ENCODE peak calls at places on chromosomes 1 and 21, in nine cellular contexts. V is upper lobe of right lung, E is suprapubic skin, J is HL-60, I is uterus, Q is Caco-2, F is heart left ventricle, S is fibroblast of pulmonary artery, Y is mucosa of descending colon. M is an unnamed sample.

GRCh38 chr1:182149411-182149965 is 88.0 kb upstream of the ZNF648 start:
- DNase-seq in V (no peak), E (no peak), J (peak; percentile 96), I (peak; percentile 23), Q (no peak), F (peak; percentile 58), S (peak; percentile 67), Y (no peak), M (no peak)

GRCh38 chr1:228321895-228322294 is 84.7 kb downstream of the TRIM11 start:
- DNase-seq in V (no peak), E (no peak), J (no peak), I (no peak), Q (peak; percentile 27), F (peak; percentile 13), S (no peak), Y (peak; percentile 33), M (no peak)

GRCh38 chr1:219837274-219837993 is 90.9 kb downstream of the SLC30A10 start:
- DNase-seq in V (no peak), E (no peak), J (peak; percentile 26), I (no peak), Q (no peak), F (no peak), S (peak; percentile 69), Y (no peak), M (peak; percentile 51)

GRCh38 chr1:44786138-44786840 is 1.7 kb downstream of the BEST4 start:
- DNase-seq in V (peak; percentile 89), E (no peak), J (peak; percentile 69), I (peak; percentile 78), Q (no peak), F (peak; percentile 64), S (peak; percentile 59), Y (peak; percentile 83), M (no peak)

GRCh38 chr1:71817028-71817427 is 465.3 kb downstream of the NEGR1 start:
- DNase-seq in V (no peak), E (no peak), J (no peak), I (no peak), Q (no peak), F (no peak), S (no peak), Y (no peak), M (no peak)

GRCh38 chr1:27598288-27598687 is 5.7 kb downstream of the AHDC1 start:
- DNase-seq in V (no peak), E (no peak), J (no peak), I (peak; percentile 71), Q (no peak), F (peak; percentile 87), S (peak; percentile 60), Y (no peak), M (no peak)

GRCh38 chr1:90902672-90903071 is 119.2 kb downstream of the ZNF644 start:
- DNase-seq in V (no peak), E (no peak), J (no peak), I (no peak), Q (no peak), F (no peak), S (no peak), Y (no peak), M (no peak)

GRCh38 chr1:115530407-115530806 is 111.4 kb upstream of the VANGL1 start:
- DNase-seq in V (no peak), E (no peak), J (no peak), I (no peak), Q (no peak), F (peak; percentile 37), S (peak; percentile 35), Y (no peak), M (peak; percentile 17)

GRCh38 chr1:68232354-68233148 is at the start of gene WLS:
- DNase-seq in V (peak; percentile 89), E (peak; percentile 89), J (peak; percentile 8), I (peak; percentile 78), Q (peak; percentile 73), F (peak; percentile 88), S (peak; percentile 83), Y (peak; percentile 84), M (no peak)

GRCh38 chr1:66326867-66327266 is 207.1 kb upstream of the SGIP1 start:
- DNase-seq in V (no peak), E (no peak), J (peak; percentile 38), I (no peak), Q (no peak), F (no peak), S (no peak), Y (no peak), M (no peak)

GRCh38 chr1:3369437-3370076 is 84.9 kb upstream of the ARHGEF16 start:
- DNase-seq in V (no peak), E (no peak), J (no peak), I (peak; percentile 59), Q (no peak), F (peak; percentile 69), S (peak; percentile 69), Y (no peak), M (no peak)

GRCh38 chr21:42526379-42526727 is 12.7 kb downstream of the SLC37A1 start:
- DNase-seq in V (peak; percentile 64), E (peak; percentile 50), J (no peak), I (no peak), Q (no peak), F (peak; percentile 66), S (no peak), Y (peak; percentile 89), M (no peak)

GRCh38 chr1:168392958-168393357 is 112.3 kb downstream of the TBX19 start:
- DNase-seq in V (no peak), E (no peak), J (no peak), I (no peak), Q (no peak), F (no peak), S (no peak), Y (no peak), M (no peak)

GRCh38 chr1:26909951-26910342 is 3.8 kb downstream of the NR0B2 start:
- DNase-seq in V (no peak), E (no peak), J (no peak), I (no peak), Q (no peak), F (no peak), S (no peak), Y (no peak), M (no peak)

GRCh38 chr1:170618418-170618817 is 45.5 kb upstream of the PRRX1 start:
- DNase-seq in V (no peak), E (no peak), J (no peak), I (no peak), Q (no peak), F (no peak), S (peak; percentile 33), Y (no peak), M (no peak)

GRCh38 chr1:61853545-61853944 is 111.3 kb downstream of the PATJ start:
- DNase-seq in V (no peak), E (no peak), J (no peak), I (no peak), Q (no peak), F (no peak), S (peak; percentile 55), Y (no peak), M (no peak)

GRCh38 chr1:5913078-5913845 is 79.0 kb downstream of the NPHP4 start:
- DNase-seq in V (no peak), E (peak; percentile 44), J (no peak), I (no peak), Q (no peak), F (no peak), S (no peak), Y (no peak), M (no peak)

GRCh38 chr1:44780583-44781121 is 5.3 kb downstream of the RPS8 start:
- DNase-seq in V (no peak), E (no peak), J (no peak), I (no peak), Q (no peak), F (no peak), S (no peak), Y (no peak), M (no peak)

DNA sequence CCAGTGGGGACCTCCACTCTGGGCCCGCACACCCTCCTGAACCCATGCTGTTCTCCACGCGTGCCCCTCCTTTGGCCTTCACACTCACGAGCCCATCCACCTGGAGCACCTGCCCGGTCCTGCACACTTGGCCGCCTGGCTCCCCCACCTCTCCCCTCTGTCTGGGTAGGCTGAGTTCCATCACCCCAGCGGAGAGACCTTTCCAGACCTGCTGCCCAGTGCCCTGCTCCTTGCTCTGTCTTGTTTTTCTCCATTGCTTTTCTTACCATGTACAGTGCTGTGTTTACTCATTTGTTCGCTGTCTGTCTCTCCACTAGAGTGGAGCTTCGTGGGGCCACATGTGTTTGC is 351.0 kb upstream of the VAMP3 start:
- DNase-seq in V (peak; percentile 44), E (peak; percentile 38), J (no peak), I (peak; percentile 2), Q (peak; percentile 8), F (no peak), S (no peak), Y (peak; percentile 29), M (no peak)
- H3K4me3 ChIP-seq in V (no peak overlapping the region), E (no peak overlapping the region), J (no peak overlapping the region), I (no peak overlapping the region), Q (no peak overlapping the region), F (no peak overlapping the region), S (no peak overlapping the region), Y (no peak overlapping the region), M (no peak overlapping the region)

DNA sequence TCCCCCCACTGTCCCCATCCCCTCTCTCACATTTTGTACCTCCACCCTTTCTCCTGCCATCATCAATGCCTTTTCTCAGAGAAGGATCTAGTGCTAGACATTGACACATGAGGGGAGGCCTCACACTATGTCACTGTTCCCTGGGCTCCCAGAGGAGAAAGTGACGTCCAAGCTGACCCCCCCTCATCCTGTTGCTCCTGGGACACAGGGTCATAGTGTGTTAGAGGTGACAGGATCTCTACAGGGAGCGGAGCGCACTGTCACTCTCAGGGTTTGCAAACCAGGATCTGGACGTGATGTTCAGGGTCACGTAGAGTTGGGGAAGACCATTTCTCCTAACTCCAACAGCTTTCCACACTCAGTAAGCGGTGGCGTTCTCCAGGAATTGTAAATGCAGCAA is 2.6 kb downstream of the NCMAP start:
- DNase-seq in V (peak; percentile 36), E (no peak), J (no peak), I (no peak), Q (no peak), F (no peak), S (no peak), Y (peak; percentile 19), M (no peak)
- TF ChIP-seq CTCF in V (no peak), E (no peak), J (no peak), I (no peak), Q (no peak), F (no peak), S (no peak), Y (no peak), M (no peak)

DNA sequence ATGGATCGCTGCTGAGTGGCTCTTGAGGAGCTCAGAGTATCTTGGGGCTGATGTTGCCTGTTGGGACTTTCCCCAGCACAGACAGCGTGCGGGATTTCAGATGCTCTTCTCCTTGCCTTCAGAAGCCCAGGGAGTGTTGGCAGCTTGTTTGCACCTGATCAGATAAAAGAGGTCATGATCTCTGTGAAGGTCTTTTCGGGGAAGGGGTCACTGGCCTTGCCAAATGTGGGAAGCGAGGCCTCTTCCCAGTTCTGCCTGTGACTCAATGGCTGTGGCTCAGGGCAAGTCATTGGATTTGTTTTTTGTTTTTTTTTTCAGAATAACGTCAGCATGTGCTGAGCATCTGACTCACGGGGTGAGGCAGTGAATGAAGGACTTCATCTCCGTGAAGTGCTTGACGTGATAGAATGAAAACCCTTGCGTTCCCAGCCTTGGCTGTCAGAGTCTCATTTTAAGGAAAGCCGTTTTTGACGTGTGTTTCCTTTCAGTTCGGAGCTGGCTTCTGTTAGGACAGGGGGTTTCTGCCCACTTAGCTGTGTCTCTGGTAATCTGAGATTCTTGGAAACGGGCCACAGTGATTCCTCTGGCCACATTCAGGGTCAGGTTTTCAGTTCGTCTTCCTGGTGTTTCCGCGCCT is 46.7 kb downstream of the GALNT2 start:
- DNase-seq in V (no peak), E (no peak), J (no peak), I (no peak), Q (no peak), F (peak; percentile 39), S (peak; percentile 97), Y (no peak), M (no peak)
- H3K4me3 ChIP-seq in V (no peak overlapping the region), E (no peak overlapping the region), J (no peak overlapping the region), I (no peak overlapping the region), Q (no peak overlapping the region), F (no peak overlapping the region), S (peak overlapping the region; percentile 41), Y (no peak overlapping the region), M (no peak overlapping the region)

GRCh38 chr21:34801519-34802132 is 132.8 kb downstream of the CLIC6 start:
- DNase-seq in V (no peak), E (no peak), J (no peak), I (no peak), Q (no peak), F (no peak), S (peak; percentile 44), Y (no peak), M (no peak)
- TF ChIP-seq CTCF in V (peak; percentile 23), E (no peak), J (no peak), I (no peak), Q (no peak), F (peak; percentile 24), S (peak; percentile 50), Y (no peak), M (no peak)